ENCODE peak calls at places on chromosomes 3 and 15, in six cellular contexts. H is neural crest cell; W is heart left ventricle; U is stimulated activated CD8-positive, alpha-beta memory T cell treated with anti-CD3 and anti-CD28 coated beads, Interleukin-15, amount 100 ng/mL, for 4 hours; I is RPMI8226; B is left cardiac atrium. G is an unnamed sample.
A peak's percentile ranks its signal among the peaks of the same experiment; 100 is the strongest.

GRCh38 chr3:131630812-131631211 is 128.0 kb upstream of the MRPL3 start:
- DNase-seq in H (no peak), W (no peak), U (no peak), I (no peak), B (no peak), G (no peak)

GRCh38 chr15:69319384-69320375 is 21.0 kb downstream of the PAQR5 start:
- DNase-seq in H (no peak), W (no peak), U (no peak), I (no peak), B (no peak), G (no peak)

GRCh38 chr3:50515565-50516047 is 12.2 kb upstream of the CACNA2D2 start:
- DNase-seq in H (peak; percentile 53), W (peak; percentile 39), U (no peak), I (peak; percentile 50), B (peak; percentile 62), G (no peak)

GRCh38 chr3:27722957-27723802 is 1.1 kb upstream of the EOMES start:
- DNase-seq in H (no peak), W (no peak), U (no peak), I (no peak), B (no peak), G (peak; percentile 31)

GRCh38 chr15:92009162-92009561 is 155.7 kb downstream of the SLCO3A1 start:
- DNase-seq in H (no peak), W (no peak), U (no peak), I (no peak), B (no peak), G (peak; percentile 34)

GRCh38 chr3:143480306-143480852 is 360.8 kb downstream of the CHST2 start:
- DNase-seq in H (no peak), W (no peak), U (no peak), I (no peak), B (no peak), G (no peak)

GRCh38 chr3:126924458-126924857 is 58.5 kb upstream of the PLXNA1 start:
- DNase-seq in H (no peak), W (no peak), U (no peak), I (no peak), B (no peak), G (no peak)

GRCh38 chr3:31743690-31744089 is 211.0 kb downstream of the STT3B start:
- DNase-seq in H (no peak), W (peak; percentile 27), U (no peak), I (no peak), B (peak; percentile 44), G (no peak)

GRCh38 chr15:31360843-31361763 is 34.5 kb downstream of the KLF13 start:
- DNase-seq in H (no peak), W (peak; percentile 59), U (no peak), I (peak; percentile 92), B (no peak), G (peak; percentile 73)

GRCh38 chr15:47743886-47744285 is 26.6 kb downstream of the SEMA6D start:
- DNase-seq in H (no peak), W (no peak), U (no peak), I (no peak), B (no peak), G (no peak)

GRCh38 chr15:63430766-63431451 is 49.3 kb upstream of the CA12 start:
- DNase-seq in H (no peak), W (no peak), U (no peak), I (no peak), B (no peak), G (no peak)

GRCh38 chr3:52052831-52053306 is 3.5 kb downstream of the DUSP7 start:
- DNase-seq in H (peak; percentile 36), W (peak; percentile 93), U (no peak), I (no peak), B (peak; percentile 94), G (peak; percentile 48)

GRCh38 chr3:129892857-129893615 is 475 bp downstream of the TMCC1 start:
- DNase-seq in H (peak; percentile 57), W (peak; percentile 82), U (peak; percentile 66), I (peak; percentile 80), B (peak; percentile 77), G (peak; percentile 82)

GRCh38 chr15:83410532-83410931 is 36.6 kb upstream of the SH3GL3 start:
- DNase-seq in H (no peak), W (no peak), U (no peak), I (no peak), B (no peak), G (no peak)

GRCh38 chr3:37862712-37863551 is 1.3 kb downstream of the CTDSPL start:
- DNase-seq in H (no peak), W (no peak), U (no peak), I (no peak), B (no peak), G (no peak)

GRCh38 chr3:52171577-52172261 is 17.5 kb upstream of the POC1A start:
- DNase-seq in H (no peak), W (no peak), U (no peak), I (no peak), B (no peak), G (no peak)

GRCh38 chr3:193869221-193870201 is 266.4 kb upstream of the HES1 start:
- DNase-seq in H (peak; percentile 68), W (peak; percentile 57), U (no peak), I (no peak), B (peak; percentile 74), G (peak; percentile 51)

GRCh38 chr15:31237042-31237324 is 89.7 kb upstream of the KLF13 start:
- DNase-seq in H (no peak), W (no peak), U (no peak), I (no peak), B (no peak), G (no peak)

GRCh38 chr15:74917676-74918075 is 11.0 kb upstream of the FAM219B start:
- DNase-seq in H (no peak), W (no peak), U (no peak), I (no peak), B (no peak), G (no peak)

GRCh38 chr15:39426552-39427532 is 154.0 kb upstream of the THBS1 start:
- DNase-seq in H (no peak), W (peak; percentile 28), U (peak; percentile 63), I (peak; percentile 13), B (peak; percentile 70), G (peak; percentile 83)

GRCh38 chr15:41908681-41909461 is 15.0 kb upstream of the SPTBN5 start:
- DNase-seq in H (no peak), W (no peak), U (no peak), I (no peak), B (no peak), G (no peak)

GRCh38 chr3:86929046-86929445 is 61.9 kb downstream of the VGLL3 start:
- DNase-seq in H (no peak), W (no peak), U (no peak), I (no peak), B (no peak), G (no peak)

GRCh38 chr15:42037650-42038049 is 16.8 kb upstream of the PLA2G4E start:
- DNase-seq in H (no peak), W (no peak), U (no peak), I (peak; percentile 86), B (peak; percentile 58), G (no peak)

GRCh38 chr15:62183130-62183529 is 18.0 kb upstream of the C2CD4B start:
- DNase-seq in H (no peak), W (no peak), U (no peak), I (no peak), B (no peak), G (no peak)

GRCh38 chr3:100516232-100516631 is 23.8 kb downstream of the TMEM45A start:
- DNase-seq in H (no peak), W (no peak), U (no peak), I (no peak), B (no peak), G (no peak)

GRCh38 chr3:108184824-108185223 is 37.4 kb downstream of the IFT57 start:
- DNase-seq in H (no peak), W (no peak), U (no peak), I (no peak), B (no peak), G (no peak)

GRCh38 chr3:48240711-48241491 is at the start of gene ZNF589:
- DNase-seq in H (peak; percentile 83), W (peak; percentile 89), U (peak; percentile 82), I (peak; percentile 98), B (peak; percentile 94), G (peak; percentile 96)

GRCh38 chr3:163368168-163368567 is 1710.1 kb downstream of the SI start:
- DNase-seq in H (no peak), W (no peak), U (no peak), I (no peak), B (no peak), G (no peak)

GRCh38 chr3:61173685-61174084 is 77.6 kb downstream of the FHIT start:
- DNase-seq in H (no peak), W (no peak), U (no peak), I (no peak), B (no peak), G (no peak)

GRCh38 chr3:195249858-195250464 is 21.0 kb downstream of the XXYLT1 start:
- DNase-seq in H (no peak), W (no peak), U (no peak), I (no peak), B (no peak), G (peak; percentile 14)

GRCh38 chr3:143897558-143898305 is 49.5 kb upstream of the SLC9A9 start:
- DNase-seq in H (no peak), W (no peak), U (no peak), I (no peak), B (no peak), G (no peak)

GRCh38 chr3:13143381-13144004 is 70.3 kb upstream of the IQSEC1 start:
- DNase-seq in H (no peak), W (no peak), U (no peak), I (peak; percentile 29), B (no peak), G (no peak)

G was measured in activated T-cell treated with anti-CD3 and anti-CD28 coated beads, Interleukin-2, amount 50 U/mL, for 48 hours.